ENCODE peak calls at places on chromosomes 3 and 15, in ten cellular contexts. C is cardiac fibroblast, W is transverse colon, L is tibial nerve, D is natural killer cell, Q is neural progenitor cell, R is GM13976, J is fibroblast of the aortic adventitia, Z is SK-N-SH, F is psoas muscle. A is an unnamed sample.

GRCh38 chr3:187998611-187999010 is 155.3 kb upstream of the LPP start:
- DNase-seq in R (no peak), L (no peak), C (no peak), F (no peak), Z (no peak), D (no peak), W (no peak), J (no peak), Q (no peak), A (no peak)

GRCh38 chr15:57544840-57545239 is 46.9 kb upstream of the MYZAP start:
- DNase-seq in C (no peak), Q (no peak), L (no peak), Z (no peak), R (no peak), D (no peak), F (no peak), J (no peak), W (no peak), A (no peak)

GRCh38 chr3:137610723-137611122 is 153.4 kb upstream of the SOX14 start:
- DNase-seq in C (no peak), R (no peak), Z (no peak), Q (no peak), F (no peak), W (no peak), D (no peak), J (no peak), L (no peak), A (no peak)

GRCh38 chr15:58521293-58521991 is 89.7 kb downstream of the LIPC start:
- DNase-seq in W (no peak), F (no peak), D (no peak), L (no peak), Q (no peak), J (peak), R (peak), C (peak), Z (no peak), A (peak)

GRCh38 chr15:99253381-99254090 is 2.3 kb downstream of the LRRC28 start:
- DNase-seq in D (no peak), C (peak), F (no peak), L (no peak), J (peak), Z (peak), R (no peak), Q (no peak), W (no peak), A (no peak)

GRCh38 chr15:82670699-82671098 is 23.5 kb upstream of the CPEB1 start:
- DNase-seq in Z (no peak), J (no peak), W (no peak), F (no peak), L (no peak), C (no peak), R (no peak), Q (no peak), D (no peak), A (no peak)

GRCh38 chr15:43989938-43990337 is 163.1 kb downstream of the WDR76 start:
- DNase-seq in L (no peak), D (no peak), F (no peak), J (no peak), R (no peak), Z (no peak), W (no peak), C (no peak), Q (no peak), A (no peak)

GRCh38 chr15:89679221-89679620 is at the start of gene PLIN1:
- DNase-seq in Z (no peak), C (no peak), J (no peak), R (no peak), Q (no peak), W (no peak), D (no peak), F (no peak), L (no peak), A (no peak)

GRCh38 chr3:122944671-122945151 is 82.9 kb downstream of the SEMA5B start:
- DNase-seq in L (no peak), R (no peak), F (no peak), Z (no peak), D (no peak), C (peak), J (peak), W (no peak), Q (no peak), A (no peak)

GRCh38 chr3:188594137-188594536 is 440.2 kb downstream of the LPP start:
- DNase-seq in W (no peak), J (peak), Q (peak), R (no peak), C (peak), L (no peak), D (no peak), F (no peak), Z (no peak), A (no peak)

GRCh38 chr15:90895571-90896117 is 7.5 kb upstream of the MAN2A2 start:
- DNase-seq in W (no peak), R (no peak), D (no peak), C (no peak), Q (peak), J (no peak), Z (peak), F (no peak), L (no peak), A (no peak)
- TF ChIP-seq CTCF in W (no peak), R (no peak), D (no peak), C (no peak), Q (peak), J (no peak), Z (peak), F (no peak), L (no peak), A (peak)

GRCh38 chr3:104610730-104611652 is 755.7 kb upstream of the ALCAM start:
- DNase-seq in D (no peak), Q (no peak), C (no peak), J (no peak), L (no peak), F (no peak), R (no peak), W (no peak), Z (no peak), A (no peak)
- TF ChIP-seq CTCF in D (no peak), Q (no peak), C (peak), J (no peak), L (no peak), F (no peak), R (no peak), W (no peak), Z (peak), A (no peak)

GRCh38 chr3:99635348-99635747 is 3.0 kb upstream of the COL8A1 start:
- DNase-seq in D (no peak), W (no peak), J (no peak), Z (no peak), L (no peak), C (no peak), R (no peak), F (no peak), Q (no peak), A (no peak)

GRCh38 chr3:99634881-99635280 is 3.5 kb upstream of the COL8A1 start:
- DNase-seq in D (no peak), W (no peak), C (no peak), Z (no peak), J (no peak), Q (no peak), R (no peak), F (no peak), L (no peak), A (no peak)

GRCh38 chr3:99637381-99638111 is 848 bp upstream of the COL8A1 start:
- DNase-seq in D (no peak), W (no peak), L (no peak), R (peak), J (peak), F (peak), Q (peak), C (peak), Z (peak), A (no peak)

GRCh38 chr3:99638244-99638948 is at the start of gene COL8A1:
- DNase-seq in D (no peak), Q (peak), J (peak), R (no peak), F (peak), L (peak), Z (no peak), C (peak), W (peak), A (no peak)

DNA sequence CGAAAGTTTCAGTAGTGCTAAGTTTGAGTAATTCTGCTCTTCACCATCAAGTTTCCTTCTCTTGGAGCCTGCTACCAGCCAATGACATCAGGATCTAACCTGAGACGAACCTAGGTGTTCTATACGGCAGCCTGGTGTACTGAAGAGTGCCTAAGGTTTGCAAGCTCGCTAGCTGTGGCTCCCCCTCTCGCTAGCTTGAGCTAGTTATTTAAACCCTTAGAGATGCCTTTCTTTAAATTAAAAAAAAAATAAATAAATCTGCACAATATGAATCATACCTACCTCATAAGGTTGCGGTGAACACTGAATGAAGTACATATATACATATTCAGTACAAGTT is 1.4 kb upstream of the COL8A1 start:
- DNase-seq in F (no peak), L (no peak), Z (no peak), R (no peak), J (no peak), C (peak), D (no peak), Q (peak), W (no peak), A (no peak)
- TF ChIP-seq CTCF in F (no peak), L (no peak), Z (peak), R (no peak), J (peak), C (peak), D (no peak), Q (no peak), W (no peak), A (no peak)

GRCh38 chr3:134190272-134190671 is 60.4 kb downstream of the RYK start:
- DNase-seq in F (no peak), L (no peak), Z (no peak), D (no peak), Q (no peak), W (no peak), C (no peak), J (no peak), R (no peak), A (no peak)
- TF ChIP-seq CTCF in F (no peak), L (no peak), Z (no peak), D (no peak), Q (no peak), W (no peak), C (peak), J (peak), R (no peak), A (no peak)

GRCh38 chr3:148962513-148962912 is 28.8 kb upstream of the GYG1 start:
- DNase-seq in Q (peak), W (no peak), D (no peak), J (peak), C (peak), Z (no peak), R (no peak), F (no peak), L (no peak), A (no peak)
- TF ChIP-seq CTCF in Q (peak), W (no peak), D (no peak), J (peak), C (peak), Z (peak), R (no peak), F (no peak), L (no peak), A (no peak)

GRCh38 chr3:98359993-98360675 is 6.5 kb downstream of the OR5K4 start:
- DNase-seq in Q (no peak), J (peak), W (no peak), F (no peak), L (no peak), C (peak), Z (no peak), D (no peak), R (no peak), A (no peak)
- TF ChIP-seq CTCF in Q (no peak), J (no peak), W (no peak), F (no peak), L (no peak), C (no peak), Z (no peak), D (no peak), R (no peak), A (no peak)

A was measured in CD14-positive monocyte.